ENCODE peak calls at places on chromosomes 2 and 18, in ten cellular contexts. S is adrenal gland, Q is heart left ventricle, V is upper lobe of left lung, I is IMR-90, M is body of pancreas, C is spleen, G is A549, A is Peyer's patch, N is esophagus squamous epithelium. Z is an unnamed sample.

GRCh38 chr18:38369772-38370690 is 804.4 kb upstream of the CELF4 start:
- DNase-seq in V (no peak), C (no peak), G (no peak), S (no peak), N (no peak), A (no peak), I (no peak), Q (no peak), M (no peak), Z (no peak)

GRCh38 chr2:84865181-84865783 is 15.6 kb downstream of the TRABD2A start:
- DNase-seq in M (no peak), V (no peak), Q (no peak), I (peak; percentile 43), N (no peak), A (no peak), C (no peak), G (peak; percentile 52), S (no peak), Z (no peak)

GRCh38 chr18:11258014-11258413 is 108.6 kb upstream of the PIEZO2 start:
- DNase-seq in V (no peak), G (no peak), C (no peak), A (no peak), S (no peak), N (no peak), Q (no peak), I (no peak), M (no peak), Z (no peak)

GRCh38 chr2:137467246-137467862 is 496.9 kb upstream of the HNMT start:
- DNase-seq in C (no peak), N (no peak), Q (no peak), S (peak; percentile 25), V (no peak), I (no peak), G (peak; percentile 29), M (peak; percentile 27), A (peak; percentile 50), Z (peak; percentile 59)

GRCh38 chr2:118012778-118013177 is 1.1 kb downstream of the CCDC93 start:
- DNase-seq in G (no peak), I (no peak), Q (no peak), A (no peak), N (no peak), M (no peak), V (no peak), S (no peak), C (no peak), Z (no peak)

GRCh38 chr2:37780097-37780676 is 108.7 kb upstream of the CDC42EP3 start:
- DNase-seq in S (no peak), M (no peak), Q (no peak), V (no peak), A (no peak), N (no peak), I (peak; percentile 68), C (no peak), G (no peak), Z (no peak)

GRCh38 chr18:22032392-22032961 is 136.9 kb upstream of the GATA6 start:
- DNase-seq in A (no peak), I (peak; percentile 92), C (no peak), S (peak; percentile 39), N (no peak), V (no peak), G (peak; percentile 86), M (peak; percentile 34), Q (no peak), Z (no peak)

GRCh38 chr18:6645246-6645645 is 84.3 kb upstream of the ARHGAP28 start:
- DNase-seq in Q (no peak), M (no peak), A (no peak), C (no peak), G (no peak), N (no peak), V (no peak), S (no peak), I (no peak), Z (no peak)

GRCh38 chr2:48080534-48081316 is 174.4 kb upstream of the FBXO11 start:
- DNase-seq in Q (no peak), S (peak; percentile 8), N (no peak), C (no peak), M (no peak), A (no peak), G (no peak), V (no peak), I (no peak), Z (no peak)

GRCh38 chr2:206250041-206250897 is 24.2 kb upstream of the ZDBF2 start:
- DNase-seq in Q (no peak), C (peak; percentile 45), I (peak; percentile 4), V (peak; percentile 64), M (no peak), N (no peak), S (no peak), A (no peak), G (peak; percentile 73), Z (peak; percentile 57)

GRCh38 chr2:101751875-101752619 is 54.5 kb downstream of the MAP4K4 start:
- DNase-seq in I (no peak), Q (no peak), N (no peak), M (no peak), V (no peak), C (no peak), A (peak; percentile 65), G (no peak), S (no peak), Z (no peak)

GRCh38 chr2:28160986-28161425 is 231.7 kb upstream of the FOSL2 start:
- DNase-seq in C (no peak), V (no peak), M (no peak), N (no peak), S (no peak), I (peak; percentile 63), G (peak; percentile 77), A (no peak), Q (no peak), Z (no peak)

GRCh38 chr2:111944536-111945210 is 46.3 kb downstream of the MERTK start:
- DNase-seq in A (no peak), V (no peak), C (no peak), M (no peak), S (no peak), N (no peak), I (no peak), Q (no peak), G (no peak), Z (no peak)

GRCh38 chr2:28445448-28446258 is 50.2 kb upstream of the PLB1 start:
- DNase-seq in V (no peak), I (peak; percentile 97), M (no peak), S (peak; percentile 84), C (no peak), G (peak; percentile 87), A (no peak), Q (no peak), N (no peak), Z (no peak)

GRCh38 chr2:2332381-2332780 is 1.3 kb upstream of the MYT1L start:
- DNase-seq in V (no peak), M (no peak), A (no peak), I (no peak), N (no peak), S (no peak), C (no peak), Q (no peak), G (no peak), Z (no peak)
- H3K27ac ChIP-seq in V (no peak overlapping the region), M (no peak overlapping the region), A (no peak overlapping the region), I (no peak overlapping the region), N (no peak overlapping the region), S (no peak overlapping the region), C (no peak overlapping the region), Q (no peak overlapping the region), G (no peak overlapping the region), Z (no peak overlapping the region)

GRCh38 chr2:32009479-32010256 is 1.1 kb downstream of the MEMO1 start:
- DNase-seq in I (no peak), Q (peak; percentile 76), A (peak; percentile 63), V (peak; percentile 91), S (peak; percentile 47), M (peak; percentile 40), N (no peak), G (peak; percentile 35), C (peak; percentile 93), Z (peak; percentile 25)
- TF ChIP-seq POLR2A in I (no peak), Q (no peak), A (peak; percentile 16), V (peak; percentile 10), S (peak; percentile 45), M (no peak), N (no peak), G (no peak), C (no peak), Z (no peak)

GRCh38 chr2:217864960-217865359 is 137.8 kb downstream of the TNS1 start:
- DNase-seq in M (no peak), Q (no peak), I (no peak), V (no peak), G (no peak), A (no peak), C (no peak), N (no peak), S (no peak), Z (no peak)

GRCh38 chr2:217868265-217868892 is 134.4 kb downstream of the TNS1 start:
- DNase-seq in N (no peak), C (no peak), I (no peak), S (no peak), A (no peak), V (no peak), Q (no peak), G (no peak), M (no peak), Z (no peak)

GRCh38 chr2:217866457-217866856 is 136.3 kb downstream of the TNS1 start:
- DNase-seq in C (no peak), I (no peak), G (no peak), N (no peak), S (no peak), V (no peak), A (peak; percentile 34), Q (no peak), M (no peak), Z (no peak)

GRCh38 chr2:217863874-217864273 is 138.9 kb downstream of the TNS1 start:
- DNase-seq in A (no peak), G (no peak), V (no peak), M (no peak), S (no peak), N (no peak), C (peak; percentile 47), I (no peak), Q (no peak), Z (no peak)

DNA sequence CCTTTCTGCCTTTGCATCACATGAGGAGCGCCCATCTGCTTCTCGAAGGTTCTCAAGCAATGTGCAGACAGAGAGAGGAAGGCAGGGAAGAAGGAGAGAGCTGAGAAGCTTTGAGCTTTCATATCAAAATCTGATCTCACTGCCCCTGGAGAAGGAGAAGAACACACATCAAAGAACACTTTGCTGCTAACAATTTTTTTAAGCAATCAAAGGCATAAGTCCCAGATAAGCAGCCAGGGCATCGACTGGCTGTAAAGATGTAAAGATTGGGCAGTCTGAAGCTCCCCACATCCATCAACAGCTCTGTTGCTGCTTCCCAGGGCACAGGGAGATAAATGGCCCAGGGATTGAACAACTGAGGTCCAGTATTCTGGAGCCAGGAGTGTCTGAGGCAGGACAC is 137.4 kb downstream of the TNS1 start:
- DNase-seq in S (no peak), Q (no peak), N (no peak), V (no peak), I (no peak), M (no peak), A (peak; percentile 48), C (no peak), G (no peak), Z (no peak)
- H3K4me1 ChIP-seq in S (peaks cover 37% of the 10 kb centered on the region), Q (peaks cover 60% of the 10 kb centered on the region), N (peaks cover 77% of the 10 kb centered on the region), V (peaks cover 17% of the 10 kb centered on the region), I (peaks cover 9% of the 10 kb centered on the region), M (no peaks in the 10 kb centered on the region), A (peaks cover 7% of the 10 kb centered on the region), C (peaks cover 4% of the 10 kb centered on the region), G (no peaks in the 10 kb centered on the region), Z (peaks cover 6% of the 10 kb centered on the region)

DNA sequence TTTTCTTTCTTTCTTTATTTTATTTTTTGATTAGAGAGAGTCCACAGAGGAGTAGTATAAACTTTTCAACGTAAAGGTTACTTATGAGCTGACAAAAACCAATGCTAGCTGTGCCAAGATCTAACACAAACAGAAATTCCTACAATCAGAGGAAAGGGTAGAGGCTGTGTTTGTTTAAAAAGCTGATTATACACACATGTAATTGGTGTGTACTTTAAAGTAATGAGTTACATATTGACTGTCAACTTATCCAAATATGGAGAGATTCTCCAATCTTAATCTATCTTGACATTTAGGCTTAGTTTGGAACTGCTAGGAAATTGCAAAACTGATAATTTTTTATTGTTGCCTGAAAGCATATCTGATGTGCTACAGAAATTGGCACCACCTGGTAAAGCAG is 63.7 kb upstream of the FAM110C start:
- DNase-seq in M (no peak), A (no peak), V (no peak), Q (no peak), C (no peak), I (no peak), G (no peak), S (no peak), N (no peak), Z (no peak)
- H3K27ac ChIP-seq in M (no peak overlapping the region), A (no peak overlapping the region), V (no peak overlapping the region), Q (no peak overlapping the region), C (no peak overlapping the region), I (no peak overlapping the region), G (no peak overlapping the region), S (no peak overlapping the region), N (no peak overlapping the region), Z (no peak overlapping the region)

Z was measured in testis.